ENCODE peak calls at places on chromosomes 13 and 19, in four cellular contexts. Y is cardiac fibroblast, T is omental fat pad, N is amniotic epithelial cell. W is an unnamed sample.

GRCh38 chr13:99055286-99056073 is 77.6 kb upstream of the DOCK9 start:
- DNase-seq in Y (no peak), T (no peak), N (no peak), W (no peak)

GRCh38 chr19:18348171-18348570 is 7.8 kb downstream of the PGPEP1 start:
- DNase-seq in Y (no peak), T (no peak), N (no peak), W (no peak)

GRCh38 chr13:65789815-65790214 is 1440.3 kb downstream of the PCDH9 start:
- DNase-seq in Y (peak; percentile 73), T (no peak), N (peak; percentile 27), W (no peak)

GRCh38 chr19:41531438-41532311 is 44.3 kb upstream of the CEACAM21 start:
- DNase-seq in Y (peak; percentile 92), T (peak; percentile 45), N (peak; percentile 11), W (peak; percentile 27)

GRCh38 chr13:78875792-78876580 is 217.0 kb upstream of the OBI1 start:
- DNase-seq in Y (no peak), T (no peak), N (no peak), W (no peak)

GRCh38 chr13:100521912-100522490 is 66.6 kb downstream of the GGACT start:
- DNase-seq in Y (no peak), T (no peak), N (no peak), W (no peak)

GRCh38 chr19:9808855-9809646 is 9.8 kb downstream of the FBXL12 start:
- DNase-seq in Y (no peak), T (no peak), N (no peak), W (no peak)

GRCh38 chr19:28640506-28640905 is 572.4 kb downstream of the UQCRFS1 start:
- DNase-seq in Y (peak; percentile 40), T (no peak), N (peak; percentile 42), W (no peak)

GRCh38 chr13:38566526-38566925 is 120.4 kb upstream of the FREM2 start:
- DNase-seq in Y (no peak), T (no peak), N (no peak), W (no peak)

GRCh38 chr19:18023596-18024212 is 15.7 kb downstream of the ARRDC2 start:
- DNase-seq in Y (peak; percentile 93), T (peak; percentile 55), N (no peak), W (peak; percentile 84)

GRCh38 chr19:33683881-33684549 is 62.3 kb downstream of the CHST8 start:
- DNase-seq in Y (peak; percentile 22), T (no peak), N (no peak), W (no peak)

GRCh38 chr13:78341032-78341431 is 262.3 kb downstream of the POU4F1 start:
- DNase-seq in Y (no peak), T (no peak), N (no peak), W (no peak)

GRCh38 chr13:47216176-47216822 is 319.4 kb upstream of the HTR2A start:
- DNase-seq in Y (peak; percentile 56), T (no peak), N (peak; percentile 37), W (no peak)

GRCh38 chr19:48591021-48591420 is 15.5 kb upstream of the SPACA4 start:
- DNase-seq in Y (peak; percentile 23), T (no peak), N (peak; percentile 21), W (no peak)

GRCh38 chr13:30681489-30682242 is 53.7 kb upstream of the ALOX5AP start:
- DNase-seq in Y (peak; percentile 59), T (no peak), N (peak; percentile 99), W (no peak)

GRCh38 chr19:40464059-40465024 is 1.2 kb downstream of the BLVRB start:
- DNase-seq in Y (peak; percentile 94), T (peak; percentile 99), N (peak; percentile 95), W (peak; percentile 95)

GRCh38 chr13:41751277-41751676 is 209.6 kb downstream of the VWA8 start:
- DNase-seq in Y (peak; percentile 56), T (no peak), N (peak; percentile 85), W (no peak)

GRCh38 chr13:23466144-23467002 is 32.9 kb upstream of the SACS start:
- DNase-seq in Y (peak; percentile 88), T (peak; percentile 35), N (peak; percentile 74), W (no peak)

GRCh38 chr19:28372800-28373199 is 840.2 kb downstream of the UQCRFS1 start:
- DNase-seq in Y (no peak), T (no peak), N (no peak), W (no peak)

GRCh38 chr13:42594577-42595571 is 20.9 kb downstream of the TNFSF11 start:
- DNase-seq in Y (peak; percentile 97), T (no peak), N (peak; percentile 82), W (no peak)

GRCh38 chr13:48909088-48909389 is 66.7 kb upstream of the FNDC3A start:
- DNase-seq in Y (no peak), T (no peak), N (no peak), W (no peak)

GRCh38 chr19:4067396-4068057 is 828 bp upstream of the ZBTB7A start:
- DNase-seq in Y (no peak), T (no peak), N (no peak), W (no peak)

GRCh38 chr19:38023245-38023644 is 116.2 kb downstream of the SIPA1L3 start:
- DNase-seq in Y (peak; percentile 72), T (no peak), N (peak; percentile 55), W (no peak)

GRCh38 chr13:113023217-113023597 is 54.2 kb downstream of the MCF2L start:
- DNase-seq in Y (peak; percentile 20), T (no peak), N (no peak), W (no peak)

GRCh38 chr13:32272021-32272695 is 43.0 kb downstream of the ZAR1L start:
- DNase-seq in Y (peak; percentile 59), T (no peak), N (peak; percentile 39), W (no peak)

GRCh38 chr19:16244091-16244490 is 46.4 kb downstream of the AP1M1 start:
- DNase-seq in Y (peak; percentile 46), T (no peak), N (peak; percentile 56), W (no peak)

GRCh38 chr19:16001481-16002312 is 52.9 kb downstream of the OR10H4 start:
- DNase-seq in Y (peak; percentile 78), T (no peak), N (peak; percentile 50), W (no peak)

GRCh38 chr19:32677657-32678056 is 2.0 kb downstream of the RGS9BP start:
- DNase-seq in Y (no peak), T (no peak), N (peak; percentile 93), W (no peak)

GRCh38 chr13:49810825-49811526 is 18.5 kb upstream of the KPNA3 start:
- DNase-seq in Y (peak; percentile 83), T (no peak), N (peak; percentile 81), W (no peak)

GRCh38 chr13:20824762-20825161 is 51.0 kb upstream of the EEF1AKMT1 start:
- DNase-seq in Y (peak; percentile 43), T (no peak), N (peak; percentile 50), W (no peak)

GRCh38 chr13:42381165-42381425 is 109.1 kb downstream of the AKAP11 start:
- DNase-seq in Y (no peak), T (no peak), N (no peak), W (no peak)

GRCh38 chr19:29871143-29871542 is 59.4 kb downstream of the CCNE1 start:
- DNase-seq in Y (no peak), T (no peak), N (no peak), W (no peak)

GRCh38 chr19:18386543-18387251 is 739 bp downstream of the GDF15 start:
- DNase-seq in Y (no peak), T (no peak), N (no peak), W (no peak)

W was measured in ascending aorta.